ENCODE peak calls at places on chromosomes 2 and 18, in eight cellular contexts. S, F, T, Z, M, R, C and K are unnamed samples.

GRCh38 chr2:172931256-172931894 is 144.3 kb upstream of the MAP3K20 start:
- DNase-seq in F (no peak), M (peak), R (no peak), S (no peak), C (no peak), T (peak), Z (no peak), K (peak)

GRCh38 chr2:12544221-12544558 is 172.5 kb upstream of the TRIB2 start:
- DNase-seq in Z (no peak), C (no peak), R (no peak), M (no peak), S (no peak), T (no peak), F (no peak), K (no peak)

GRCh38 chr2:238133499-238134392 is 4.7 kb upstream of the KLHL30 start:
- DNase-seq in C (no peak), F (no peak), M (no peak), T (no peak), R (no peak), S (no peak), Z (no peak), K (no peak)

GRCh38 chr2:45889053-45889452 is 237.6 kb downstream of the PRKCE start:
- DNase-seq in T (peak), S (no peak), M (peak), Z (peak), C (peak), R (no peak), F (no peak), K (no peak)

GRCh38 chr2:149595069-149595963 is 7.7 kb upstream of the MMADHC start:
- DNase-seq in R (no peak), Z (no peak), F (no peak), C (no peak), T (peak), M (no peak), S (no peak), K (peak)

GRCh38 chr2:75276093-75277055 is 77.1 kb upstream of the TACR1 start:
- DNase-seq in R (no peak), S (no peak), F (no peak), C (no peak), M (peak), T (peak), Z (no peak), K (no peak)

GRCh38 chr2:212451786-212452200 is 86.8 kb downstream of the ERBB4 start:
- DNase-seq in F (no peak), M (no peak), S (no peak), R (no peak), C (no peak), Z (no peak), T (peak), K (peak)

GRCh38 chr18:12026562-12026961 is 45.3 kb downstream of the IMPA2 start:
- DNase-seq in T (no peak), R (no peak), Z (no peak), S (no peak), C (no peak), M (no peak), F (no peak), K (no peak)

GRCh38 chr18:8807502-8807833 is 102.1 kb downstream of the MTCL1 start:
- DNase-seq in M (no peak), F (no peak), Z (no peak), S (no peak), C (no peak), T (no peak), R (no peak), K (no peak)

GRCh38 chr2:138177693-138178092 is 213.4 kb downstream of the HNMT start:
- DNase-seq in C (no peak), Z (no peak), M (no peak), T (no peak), S (no peak), F (no peak), R (no peak), K (no peak)

GRCh38 chr2:208092093-208092832 is 32.1 kb downstream of the CRYGD start:
- DNase-seq in M (no peak), S (no peak), R (no peak), F (no peak), T (no peak), Z (no peak), C (no peak), K (no peak)

GRCh38 chr2:120559401-120559800 is 176.3 kb upstream of the GLI2 start:
- DNase-seq in S (no peak), C (no peak), Z (no peak), T (no peak), F (no peak), R (no peak), M (no peak), K (peak)

GRCh38 chr2:128444044-128444771 is 125.5 kb upstream of the HS6ST1 start:
- DNase-seq in M (peak), C (no peak), F (peak), T (no peak), S (peak), Z (no peak), R (no peak), K (no peak)

GRCh38 chr18:4748975-4749374 is 293.9 kb upstream of the DLGAP1 start:
- DNase-seq in M (no peak), Z (no peak), S (no peak), T (no peak), C (no peak), F (no peak), R (no peak), K (no peak)

GRCh38 chr2:12318427-12319057 is 398.2 kb upstream of the TRIB2 start:
- DNase-seq in M (no peak), T (no peak), Z (no peak), S (no peak), F (no peak), C (no peak), R (no peak), K (peak)

GRCh38 chr18:57705861-57706590 is 84.4 kb upstream of the NARS1 start:
- DNase-seq in R (no peak), S (no peak), C (no peak), M (no peak), F (no peak), T (no peak), Z (peak), K (no peak)

GRCh38 chr2:134460583-134460998 is 206.7 kb downstream of the MGAT5 start:
- DNase-seq in M (peak), S (no peak), R (no peak), Z (peak), C (peak), T (peak), F (no peak), K (peak)

GRCh38 chr2:128520787-128521186 is 202.1 kb upstream of the HS6ST1 start:
- DNase-seq in S (no peak), R (peak), T (no peak), Z (no peak), M (peak), C (peak), F (no peak), K (peak)

GRCh38 chr2:38578832-38579231 is 23.9 kb downstream of the HNRNPLL start:
- DNase-seq in M (no peak), R (no peak), T (no peak), S (no peak), C (no peak), F (no peak), Z (no peak), K (no peak)

GRCh38 chr2:199861116-199861774 is 10.3 kb upstream of the FTCDNL1 start:
- DNase-seq in S (no peak), Z (no peak), T (peak), C (no peak), R (no peak), F (no peak), M (no peak), K (no peak)

GRCh38 chr2:203346624-203347023 is 18.4 kb downstream of the ABI2 start:
- DNase-seq in C (no peak), F (no peak), S (no peak), T (no peak), M (no peak), R (no peak), Z (no peak), K (no peak)

GRCh38 chr2:134718095-134718955 is 475 bp downstream of the TMEM163 start:
- DNase-seq in S (no peak), M (peak), C (peak), R (no peak), Z (no peak), F (peak), T (no peak), K (peak)

GRCh38 chr2:48065971-48066370 is 159.7 kb upstream of the FBXO11 start:
- DNase-seq in C (no peak), M (no peak), Z (no peak), F (no peak), S (no peak), T (no peak), R (no peak), K (no peak)

GRCh38 chr2:2757764-2758163 is 426.7 kb upstream of the MYT1L start:
- DNase-seq in R (no peak), T (no peak), S (no peak), F (no peak), Z (no peak), C (no peak), M (no peak), K (no peak)

GRCh38 chr18:75875559-75875958 is 448.1 kb upstream of the SMIM21 start:
- DNase-seq in Z (no peak), T (no peak), R (no peak), M (no peak), S (no peak), C (no peak), F (no peak), K (no peak)

GRCh38 chr2:75719616-75720015 is 8.9 kb upstream of the GCFC2 start:
- DNase-seq in R (no peak), S (no peak), F (no peak), C (no peak), M (no peak), T (no peak), Z (no peak), K (no peak)

GRCh38 chr2:151827564-151828142 is 568 bp downstream of the ARL5A start:
- DNase-seq in M (peak), F (peak), T (peak), Z (no peak), C (peak), S (no peak), R (no peak), K (peak)

GRCh38 chr2:231666171-231667095 is 41.9 kb upstream of the PTMA start:
- DNase-seq in C (no peak), Z (peak), F (no peak), M (peak), S (peak), T (peak), R (no peak), K (peak)

GRCh38 chr2:136653836-136654235 is 111.5 kb upstream of the THSD7B start:
- DNase-seq in M (no peak), Z (no peak), C (no peak), R (no peak), T (no peak), F (no peak), S (no peak), K (no peak)

GRCh38 chr2:144084114-144084661 is 435.7 kb downstream of the ZEB2 start:
- DNase-seq in F (no peak), T (peak), M (no peak), Z (no peak), S (no peak), R (no peak), C (no peak), K (no peak)

GRCh38 chr2:31353121-31353520 is 61.4 kb downstream of the XDH start:
- DNase-seq in F (no peak), M (no peak), T (no peak), R (no peak), Z (no peak), S (no peak), C (no peak), K (no peak)

GRCh38 chr2:216172493-216172892 is 63.3 kb downstream of the XRCC5 start:
- DNase-seq in C (no peak), S (no peak), T (no peak), F (no peak), Z (no peak), M (no peak), R (no peak), K (no peak)

GRCh38 chr2:53820711-53821110 is 33.9 kb downstream of the ERLEC1 start:
- DNase-seq in M (no peak), R (no peak), T (no peak), C (no peak), F (no peak), S (no peak), Z (no peak), K (no peak)

GRCh38 chr2:171811229-171811628 is 82.8 kb downstream of the SLC25A12 start:
- DNase-seq in Z (no peak), R (no peak), T (peak), C (no peak), S (no peak), M (no peak), F (no peak), K (peak)

GRCh38 chr2:159035790-159036411 is 67.5 kb downstream of the TANC1 start:
- DNase-seq in M (peak), S (no peak), C (peak), F (no peak), T (peak), R (no peak), Z (peak), K (peak)

GRCh38 chr2:86044045-86044444 is 61.6 kb downstream of the POLR1A start:
- DNase-seq in R (no peak), M (peak), F (peak), S (no peak), C (no peak), Z (no peak), T (no peak), K (no peak)

GRCh38 chr18:28735731-28736130 is 558.8 kb upstream of the CDH2 start:
- DNase-seq in Z (no peak), C (no peak), M (no peak), R (no peak), S (no peak), T (peak), F (no peak), K (no peak)

GRCh38 chr2:238998775-238999174 is 150.9 kb downstream of the TWIST2 start:
- DNase-seq in R (no peak), Z (no peak), F (no peak), C (no peak), T (no peak), M (peak), S (no peak), K (no peak)

GRCh38 chr18:10863026-10863425 is 286.3 kb downstream of the PIEZO2 start:
- DNase-seq in R (no peak), Z (no peak), F (no peak), C (no peak), M (no peak), S (no peak), T (no peak), K (no peak)